ENCODE peak calls at places on chromosomes 2 and 18, in four cellular contexts. One of them, this sample, is unnamed.

GRCh38 chr18:58325521-58325908 is 281.5 kb downstream of the NEDD4L start:
- DNase-seq in fibroblast of mammary gland: peak; percentile 84
- DNase-seq in PC-3: no peak
- DNase-seq in lower lobe of right lung: no peak
- DNase-seq in this sample: no peak

GRCh38 chr2:133780099-133780996 is 212.1 kb upstream of the NCKAP5 start:
- DNase-seq in fibroblast of mammary gland: peak; percentile 69
- DNase-seq in lower lobe of right lung: no peak
- DNase-seq in PC-3: peak; percentile 94
- DNase-seq in this sample: peak; percentile 74

GRCh38 chr2:107337209-107337898 is 451.4 kb upstream of the ST6GAL2 start:
- DNase-seq in lower lobe of right lung: no peak
- DNase-seq in fibroblast of mammary gland: peak; percentile 94
- DNase-seq in PC-3: peak; percentile 53
- DNase-seq in this sample: peak; percentile 8

GRCh38 chr2:221517362-221518121 is 54.6 kb downstream of the EPHA4 start:
- DNase-seq in fibroblast of mammary gland: peak; percentile 76
- DNase-seq in PC-3: peak; percentile 91
- DNase-seq in lower lobe of right lung: peak; percentile 85
- DNase-seq in this sample: peak; percentile 11

GRCh38 chr2:71938108-71938507 is 209.6 kb downstream of the CYP26B1 start:
- DNase-seq in lower lobe of right lung: no peak
- DNase-seq in PC-3: no peak
- DNase-seq in fibroblast of mammary gland: no peak
- DNase-seq in this sample: no peak

GRCh38 chr2:61978522-61978921 is 73.0 kb downstream of the COMMD1 start:
- DNase-seq in PC-3: no peak
- DNase-seq in fibroblast of mammary gland: no peak
- DNase-seq in lower lobe of right lung: no peak
- DNase-seq in this sample: no peak

GRCh38 chr2:121205321-121205942 is 79.6 kb downstream of the TFCP2L1 start:
- DNase-seq in fibroblast of mammary gland: no peak
- DNase-seq in PC-3: peak; percentile 53
- DNase-seq in lower lobe of right lung: peak; percentile 40
- DNase-seq in this sample: peak; percentile 33

GRCh38 chr2:241309684-241310117 is 5.8 kb downstream of the HDLBP start:
- DNase-seq in fibroblast of mammary gland: peak; percentile 68
- DNase-seq in PC-3: no peak
- DNase-seq in lower lobe of right lung: no peak
- DNase-seq in this sample: peak; percentile 40

GRCh38 chr18:31225668-31226067 is 63.0 kb upstream of the DSC1 start:
- DNase-seq in fibroblast of mammary gland: no peak
- DNase-seq in PC-3: no peak
- DNase-seq in lower lobe of right lung: no peak
- DNase-seq in this sample: peak; percentile 57

GRCh38 chr2:199456383-199457146 is 1.2 kb downstream of the SATB2 start:
- DNase-seq in fibroblast of mammary gland: no peak
- DNase-seq in lower lobe of right lung: no peak
- DNase-seq in PC-3: no peak
- DNase-seq in this sample: peak; percentile 20

GRCh38 chr2:235893129-235893698 is 275.0 kb downstream of the GBX2 start:
- DNase-seq in PC-3: no peak
- DNase-seq in lower lobe of right lung: no peak
- DNase-seq in fibroblast of mammary gland: no peak
- DNase-seq in this sample: no peak

GRCh38 chr2:111219285-111219684 is 98.6 kb downstream of the BCL2L11 start:
- DNase-seq in PC-3: no peak
- DNase-seq in fibroblast of mammary gland: no peak
- DNase-seq in lower lobe of right lung: no peak
- DNase-seq in this sample: no peak

GRCh38 chr2:241811952-241812729 is 3.1 kb downstream of the NEU4 start:
- DNase-seq in lower lobe of right lung: no peak
- DNase-seq in PC-3: no peak
- DNase-seq in fibroblast of mammary gland: no peak
- DNase-seq in this sample: no peak

GRCh38 chr2:221641181-221641871 is 69.2 kb upstream of the EPHA4 start:
- DNase-seq in lower lobe of right lung: peak; percentile 61
- DNase-seq in fibroblast of mammary gland: no peak
- DNase-seq in PC-3: no peak
- DNase-seq in this sample: no peak

GRCh38 chr2:3725458-3726250 is 22.3 kb downstream of the DCDC2C start:
- DNase-seq in fibroblast of mammary gland: no peak
- DNase-seq in PC-3: no peak
- DNase-seq in lower lobe of right lung: no peak
- DNase-seq in this sample: no peak

GRCh38 chr18:74825460-74825859 is 227.8 kb downstream of the ZNF407 start:
- DNase-seq in PC-3: no peak
- DNase-seq in lower lobe of right lung: no peak
- DNase-seq in fibroblast of mammary gland: no peak
- DNase-seq in this sample: no peak

GRCh38 chr2:152171733-152172132 is 3.8 kb downstream of the STAM2 start:
- DNase-seq in lower lobe of right lung: no peak
- DNase-seq in PC-3: peak; percentile 58
- DNase-seq in fibroblast of mammary gland: no peak
- DNase-seq in this sample: peak; percentile 22

GRCh38 chr2:24885221-24886113 is 34.6 kb downstream of the ADCY3 start:
- DNase-seq in fibroblast of mammary gland: no peak
- DNase-seq in lower lobe of right lung: no peak
- DNase-seq in PC-3: no peak
- DNase-seq in this sample: no peak

GRCh38 chr2:119004602-119005001 is 62.6 kb downstream of the MARCO start:
- DNase-seq in fibroblast of mammary gland: no peak
- DNase-seq in lower lobe of right lung: no peak
- DNase-seq in PC-3: peak; percentile 79
- DNase-seq in this sample: peak; percentile 91

GRCh38 chr2:155972916-155973315 is 359.6 kb downstream of the NR4A2 start:
- DNase-seq in PC-3: no peak
- DNase-seq in lower lobe of right lung: no peak
- DNase-seq in fibroblast of mammary gland: no peak
- DNase-seq in this sample: no peak

GRCh38 chr2:8096484-8096883 is 585.4 kb upstream of the ID2 start:
- DNase-seq in PC-3: no peak
- DNase-seq in fibroblast of mammary gland: no peak
- DNase-seq in lower lobe of right lung: no peak
- DNase-seq in this sample: no peak

GRCh38 chr2:202577250-202578183 is 57.3 kb upstream of the FAM117B start:
- DNase-seq in PC-3: no peak
- DNase-seq in lower lobe of right lung: no peak
- DNase-seq in fibroblast of mammary gland: no peak
- DNase-seq in this sample: no peak

GRCh38 chr2:188078544-188078943 is 213.1 kb upstream of the GULP1 start:
- DNase-seq in fibroblast of mammary gland: no peak
- DNase-seq in lower lobe of right lung: no peak
- DNase-seq in PC-3: no peak
- DNase-seq in this sample: no peak

GRCh38 chr18:55381277-55381676 is 206.7 kb downstream of the TCF4 start:
- DNase-seq in fibroblast of mammary gland: peak; percentile 88
- DNase-seq in PC-3: no peak
- DNase-seq in lower lobe of right lung: no peak
- DNase-seq in this sample: no peak

GRCh38 chr18:59005266-59005665 is 134.4 kb upstream of the SEC11C start:
- DNase-seq in lower lobe of right lung: no peak
- DNase-seq in PC-3: peak; percentile 37
- DNase-seq in fibroblast of mammary gland: peak; percentile 64
- DNase-seq in this sample: no peak

GRCh38 chr2:150513647-150514046 is 26.2 kb upstream of the RND3 start:
- DNase-seq in lower lobe of right lung: no peak
- DNase-seq in PC-3: peak; percentile 43
- DNase-seq in fibroblast of mammary gland: peak; percentile 47
- DNase-seq in this sample: no peak

GRCh38 chr2:37862620-37863019 is 62.5 kb upstream of the RMDN2 start:
- DNase-seq in PC-3: no peak
- DNase-seq in fibroblast of mammary gland: no peak
- DNase-seq in lower lobe of right lung: no peak
- DNase-seq in this sample: no peak

GRCh38 chr18:24111936-24112335 is 26.9 kb upstream of the CABYR start:
- DNase-seq in lower lobe of right lung: no peak
- DNase-seq in fibroblast of mammary gland: no peak
- DNase-seq in PC-3: peak; percentile 19
- DNase-seq in this sample: no peak

DNA sequence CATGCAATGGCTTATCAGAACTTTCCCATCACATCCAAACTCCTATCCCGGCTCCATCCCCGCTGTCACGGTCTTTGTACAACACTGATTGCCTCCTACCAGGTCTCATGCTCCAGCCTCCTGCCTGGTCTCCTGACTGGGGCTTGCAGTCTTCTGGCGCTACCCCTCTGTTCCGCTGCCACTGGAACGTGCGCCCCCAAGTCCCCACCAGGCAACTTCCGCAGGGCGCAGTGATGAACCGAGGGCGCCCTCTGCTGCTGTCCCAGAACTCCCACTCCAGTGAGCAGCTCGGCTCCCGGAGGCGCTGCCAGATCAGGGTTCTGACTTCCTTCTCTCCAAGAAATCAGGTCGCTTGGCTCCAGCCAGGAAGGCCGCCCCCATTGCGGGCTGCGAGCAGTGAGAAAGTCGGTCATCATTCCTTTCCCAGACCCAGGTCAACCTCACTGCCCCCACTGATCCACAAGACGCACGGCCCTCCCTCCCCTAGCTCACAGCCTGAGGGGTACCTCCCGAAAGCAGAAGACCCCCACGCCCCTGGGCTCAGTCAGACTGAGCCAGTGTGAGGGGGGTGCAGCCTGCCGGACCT is 43.9 kb upstream of the RAB11FIP5 start:
- DNase-seq in PC-3: peak; percentile 44
- DNase-seq in lower lobe of right lung: peak; percentile 60
- DNase-seq in fibroblast of mammary gland: peak; percentile 61
- DNase-seq in this sample: peak; percentile 51
- TF ChIP-seq CTCF in PC-3: peak; percentile 86
- TF ChIP-seq CTCF in lower lobe of right lung: peak; percentile 72
- TF ChIP-seq CTCF in fibroblast of mammary gland: peak; percentile 81
- TF ChIP-seq CTCF in this sample: peak; percentile 64

GRCh38 chr2:178804791-178805190 is 2.4 kb downstream of the TTN start:
- DNase-seq in lower lobe of right lung: no peak
- DNase-seq in PC-3: peak; percentile 53
- DNase-seq in fibroblast of mammary gland: peak; percentile 26
- DNase-seq in this sample: peak; percentile 34
- TF ChIP-seq CTCF in lower lobe of right lung: peak; percentile 57
- TF ChIP-seq CTCF in PC-3: peak; percentile 72
- TF ChIP-seq CTCF in fibroblast of mammary gland: peak; percentile 65
- TF ChIP-seq CTCF in this sample: peak; percentile 30

DNA sequence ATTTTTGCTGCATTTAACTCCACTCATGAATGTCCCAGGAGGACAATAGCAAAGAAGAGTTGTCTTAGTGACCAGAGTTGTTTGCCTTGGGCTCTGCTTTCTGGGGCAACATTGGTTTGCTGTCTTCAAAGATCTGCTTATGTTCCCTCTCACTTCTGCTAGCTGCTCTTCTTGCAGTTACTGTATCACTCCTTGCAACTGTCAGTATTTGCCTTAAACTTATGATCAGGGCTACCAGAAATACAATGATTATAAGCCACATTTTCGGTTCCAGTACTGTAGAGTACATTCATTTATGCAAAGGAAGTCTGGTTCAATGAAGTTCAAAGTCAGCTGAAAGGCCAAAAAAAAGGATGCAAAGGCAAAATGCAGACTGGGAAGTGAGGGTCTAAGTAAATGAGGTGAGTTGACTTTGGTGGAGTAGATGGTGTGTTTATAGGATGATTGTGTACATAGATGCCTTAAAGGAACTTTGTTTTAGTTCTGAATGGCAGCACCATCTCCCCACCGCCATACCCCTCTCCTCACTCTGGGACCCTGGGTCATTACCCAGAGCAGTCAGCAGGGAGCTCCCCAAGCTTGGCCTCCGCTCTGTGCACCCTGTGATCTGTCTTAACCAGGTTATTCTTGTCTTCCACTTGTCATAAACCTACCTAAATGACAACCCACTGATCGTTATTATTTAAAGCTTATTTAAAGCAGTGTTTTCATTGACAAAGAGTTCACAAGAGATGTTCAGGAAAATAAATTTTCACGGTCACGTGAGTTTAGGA is 236.0 kb downstream of the DOK6 start:
- DNase-seq in PC-3: no peak
- DNase-seq in fibroblast of mammary gland: no peak
- DNase-seq in lower lobe of right lung: no peak
- DNase-seq in this sample: no peak
- TF ChIP-seq CTCF in PC-3: peak; percentile 52
- TF ChIP-seq CTCF in fibroblast of mammary gland: peak; percentile 15
- TF ChIP-seq CTCF in lower lobe of right lung: peak; percentile 20
- TF ChIP-seq CTCF in this sample: no peak

GRCh38 chr18:8453528-8453927 is 155.7 kb upstream of the RAB12 start:
- DNase-seq in fibroblast of mammary gland: no peak
- DNase-seq in lower lobe of right lung: no peak
- DNase-seq in PC-3: no peak
- DNase-seq in this sample: no peak

GRCh38 chr18:8448091-8448490 is 161.1 kb upstream of the RAB12 start:
- DNase-seq in lower lobe of right lung: no peak
- DNase-seq in PC-3: peak; percentile 88
- DNase-seq in fibroblast of mammary gland: no peak
- DNase-seq in this sample: no peak

GRCh38 chr18:8450898-8451665 is 158.2 kb upstream of the RAB12 start:
- DNase-seq in lower lobe of right lung: no peak
- DNase-seq in PC-3: no peak
- DNase-seq in fibroblast of mammary gland: no peak
- DNase-seq in this sample: no peak

GRCh38 chr18:8454136-8454535 is 155.1 kb upstream of the RAB12 start:
- DNase-seq in PC-3: no peak
- DNase-seq in lower lobe of right lung: no peak
- DNase-seq in fibroblast of mammary gland: no peak
- DNase-seq in this sample: no peak

GRCh38 chr18:8450013-8450412 is 159.2 kb upstream of the RAB12 start:
- DNase-seq in PC-3: peak; percentile 18
- DNase-seq in lower lobe of right lung: no peak
- DNase-seq in fibroblast of mammary gland: peak; percentile 19
- DNase-seq in this sample: peak; percentile 47
- TF ChIP-seq CTCF in PC-3: peak; percentile 64
- TF ChIP-seq CTCF in lower lobe of right lung: peak; percentile 44
- TF ChIP-seq CTCF in fibroblast of mammary gland: peak; percentile 61
- TF ChIP-seq CTCF in this sample: peak; percentile 22

GRCh38 chr18:48777737-48778111 is 173.0 kb downstream of the SMAD7 start:
- DNase-seq in lower lobe of right lung: peak; percentile 51
- DNase-seq in PC-3: peak; percentile 5
- DNase-seq in fibroblast of mammary gland: peak; percentile 15
- DNase-seq in this sample: peak; percentile 57
- TF ChIP-seq CTCF in lower lobe of right lung: no peak
- TF ChIP-seq CTCF in PC-3: no peak
- TF ChIP-seq CTCF in fibroblast of mammary gland: peak; percentile 8
- TF ChIP-seq CTCF in this sample: no peak

GRCh38 chr2:47510745-47511144 is 107.8 kb downstream of the MSH2 start:
- DNase-seq in lower lobe of right lung: no peak
- DNase-seq in PC-3: peak; percentile 19
- DNase-seq in fibroblast of mammary gland: no peak
- DNase-seq in this sample: no peak
- TF ChIP-seq CTCF in lower lobe of right lung: no peak
- TF ChIP-seq CTCF in PC-3: no peak
- TF ChIP-seq CTCF in fibroblast of mammary gland: peak; percentile 3
- TF ChIP-seq CTCF in this sample: no peak